ENCODE peak calls at places on chromosomes 16 and 17, in six cellular contexts. P is AG10803, C is right cardiac atrium, I is AG09309, Y is upper lobe of right lung, G is adipocyte. O is an unnamed sample.

GRCh38 chr16:75265911-75266701 is 14.7 kb upstream of the BCAR1 start:
- DNase-seq in I (no peak), C (peak; percentile 92), G (peak; percentile 88), Y (peak; percentile 91), P (peak; percentile 47), O (no peak)

GRCh38 chr16:86844691-86845090 is 266.3 kb downstream of the FOXL1 start:
- DNase-seq in Y (no peak), P (no peak), C (no peak), I (no peak), G (no peak), O (no peak)

GRCh38 chr16:79451196-79451816 is 149.2 kb downstream of the MAF start:
- DNase-seq in G (no peak), C (no peak), P (no peak), Y (no peak), I (no peak), O (no peak)

GRCh38 chr17:40157972-40158371 is 17.6 kb downstream of the CASC3 start:
- DNase-seq in C (no peak), P (peak; percentile 43), G (peak; percentile 15), Y (no peak), I (no peak), O (no peak)

GRCh38 chr16:2270070-2270462 is 2.1 kb upstream of the RNPS1 start:
- DNase-seq in Y (no peak), P (no peak), G (no peak), I (no peak), C (peak; percentile 45), O (no peak)

GRCh38 chr17:27088767-27089078 is 205.2 kb upstream of the WSB1 start:
- DNase-seq in G (no peak), P (no peak), Y (no peak), C (no peak), I (no peak), O (no peak)

GRCh38 chr17:50021681-50022370 is 26.8 kb upstream of the DLX3 start:
- DNase-seq in P (no peak), Y (no peak), G (no peak), C (no peak), I (no peak), O (no peak)

GRCh38 chr16:67260426-67261063 is 11.8 kb downstream of the SLC9A5 start:
- DNase-seq in G (peak; percentile 80), Y (no peak), C (no peak), P (peak; percentile 75), I (no peak), O (no peak)

GRCh38 chr16:69563605-69564580 is 1.9 kb upstream of the NFAT5 start:
- DNase-seq in I (no peak), C (no peak), P (no peak), Y (no peak), G (peak; percentile 51), O (no peak)

GRCh38 chr17:66414528-66415175 is 112.2 kb downstream of the PRKCA start:
- DNase-seq in Y (no peak), G (no peak), C (no peak), P (no peak), I (no peak), O (no peak)

GRCh38 chr16:67000384-67001158 is 12.2 kb downstream of the CES4A start:
- DNase-seq in P (no peak), C (peak; percentile 79), I (no peak), G (peak; percentile 68), Y (peak; percentile 91), O (no peak)

GRCh38 chr17:48904428-48904827 is 3.8 kb upstream of the UBE2Z start:
- DNase-seq in P (no peak), C (no peak), I (no peak), G (no peak), Y (no peak), O (no peak)

DNA sequence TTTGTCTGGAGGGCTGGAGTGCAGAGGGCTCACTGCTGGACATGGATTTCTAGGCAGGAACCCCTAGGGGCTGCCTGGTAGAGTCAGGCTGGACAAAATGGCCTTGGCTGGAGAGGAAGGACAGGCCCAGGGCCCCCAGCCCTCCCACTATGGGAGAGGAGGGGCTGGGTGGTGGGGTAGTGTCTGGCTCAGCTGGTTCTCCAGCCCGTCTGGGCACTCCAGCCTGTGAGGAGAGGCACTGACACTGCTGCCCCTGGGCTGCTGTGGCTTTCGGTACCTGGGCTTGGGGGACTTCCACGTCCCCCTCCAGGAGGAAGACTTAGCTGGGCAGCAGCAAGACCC is 21.8 kb upstream of the DOK4 start:
- DNase-seq in G (no peak), P (no peak), Y (no peak), C (peak; percentile 18), I (no peak), O (no peak)
- H3K4me3 ChIP-seq in G (no peak overlapping the region), P (no peak overlapping the region), Y (no peak overlapping the region), C (no peak overlapping the region), I (no peak overlapping the region), O (no peak overlapping the region)

DNA sequence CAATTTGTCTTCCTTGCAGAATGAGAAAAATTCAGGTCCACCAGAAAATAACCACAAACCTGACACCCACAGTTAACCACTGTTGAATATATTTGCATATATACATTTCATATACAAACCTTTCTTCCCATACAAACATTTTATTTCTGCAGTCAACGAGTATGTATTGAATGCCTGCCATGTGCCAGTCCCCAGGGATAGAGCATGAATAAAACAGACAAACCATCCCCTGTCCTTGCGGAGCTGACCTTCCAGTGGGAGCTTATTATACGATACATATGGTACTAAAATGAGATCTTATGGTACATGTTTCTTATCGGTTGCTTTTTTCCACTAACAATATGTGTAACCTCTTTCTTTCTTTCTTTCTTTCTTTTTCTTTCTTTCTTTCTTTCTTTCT is 116.7 kb downstream of the PITPNC1 start:
- DNase-seq in G (no peak), I (no peak), C (no peak), Y (no peak), P (no peak), O (no peak)
- H3K4me3 ChIP-seq in G (no peak overlapping the region), I (no peak overlapping the region), C (no peak overlapping the region), Y (no peak overlapping the region), P (no peak overlapping the region), O (no peak overlapping the region)

GRCh38 chr17:43401293-43401692 is 2.5 kb downstream of the ARL4D start:
- DNase-seq in G (peak; percentile 86), P (peak; percentile 88), I (peak; percentile 79), C (no peak), Y (no peak), O (peak; percentile 52)
- H3K4me3 ChIP-seq in G (peak overlapping the region; percentile 87), P (peak overlapping the region; percentile 90), I (peak overlapping the region; percentile 83), C (peak overlapping the region; percentile 82), Y (peak overlapping the region; percentile 73), O (peak overlapping the region; percentile 84)

GRCh38 chr17:8003594-8004181 is 1.3 kb downstream of the GUCY2D start:
- DNase-seq in I (no peak), Y (no peak), P (no peak), G (no peak), C (no peak), O (no peak)

GRCh38 chr17:8002646-8003593 is 505 bp downstream of the GUCY2D start:
- DNase-seq in Y (peak; percentile 66), G (no peak), I (no peak), C (no peak), P (no peak), O (no peak)

GRCh38 chr17:8005357-8005756 is 2.9 kb downstream of the GUCY2D start:
- DNase-seq in Y (peak; percentile 2), C (no peak), I (no peak), P (no peak), G (no peak), O (no peak)

GRCh38 chr17:8004899-8005298 is 2.5 kb downstream of the GUCY2D start:
- DNase-seq in P (peak; percentile 56), Y (peak; percentile 59), I (peak; percentile 31), G (no peak), C (no peak), O (no peak)

DNA sequence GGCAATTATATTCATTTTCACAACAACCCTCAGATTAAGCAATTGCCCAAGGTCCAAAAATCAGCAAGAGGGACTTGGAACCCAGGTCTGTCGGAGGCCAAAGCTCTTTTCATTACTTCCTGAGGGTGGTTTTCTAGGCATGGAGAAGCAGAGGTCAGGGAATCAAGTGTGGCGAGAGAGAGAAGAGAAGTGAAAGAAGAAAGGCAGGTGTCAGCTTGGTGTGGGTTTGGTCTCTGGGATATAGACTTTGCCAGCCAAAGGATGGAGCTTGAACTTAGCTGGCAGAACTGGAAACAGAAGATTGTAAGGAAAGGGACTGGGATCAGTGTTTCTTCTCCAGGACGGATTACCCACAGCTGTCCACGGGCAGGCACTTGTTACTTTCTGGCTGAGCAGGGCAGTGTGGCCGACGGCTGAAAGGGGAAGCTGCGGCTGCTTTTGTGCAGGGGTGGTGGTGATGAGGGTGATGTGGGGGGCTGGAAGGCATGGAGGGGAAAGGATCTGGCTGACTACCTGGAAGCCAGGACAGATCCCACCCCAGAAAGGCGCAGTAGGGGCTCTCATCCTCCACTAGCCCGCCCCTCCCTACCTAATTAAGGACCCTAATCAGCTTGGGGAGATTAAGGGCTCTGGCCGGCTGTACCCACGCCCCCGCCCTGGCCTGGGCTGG is at the start of gene GUCY2D:
- DNase-seq in I (no peak), P (no peak), G (no peak), Y (peak; percentile 72), C (no peak), O (no peak)
- H3K4me3 ChIP-seq in I (no peak within 1 kb of the TSS), P (no peak within 1 kb of the TSS), G (no peak within 1 kb of the TSS), Y (peak within 1 kb of the TSS; percentile 23), C (peak within 1 kb of the TSS; percentile 35), O (no peak within 1 kb of the TSS)

O was measured in skeletal muscle cell.